ENCODE peak calls at places on chromosome 21, in nine cellular contexts. One of them, this sample, is unnamed.

GRCh38 chr21:36902331-36902730 is 64.1 kb downstream of the HLCS start:
- DNase-seq in MM.1S: no peak
- DNase-seq in neural progenitor cell: no peak
- DNase-seq in hepatocyte: no peak
- DNase-seq in SK-N-SH: no peak
- DNase-seq in HCT116: no peak
- DNase-seq in GM23338: no peak
- DNase-seq in PC-3: no peak
- DNase-seq in GM23248: no peak
- DNase-seq in this sample: no peak

GRCh38 chr21:20040768-20041167 is 957.4 kb upstream of the NCAM2 start:
- DNase-seq in hepatocyte: peak; percentile 24
- DNase-seq in GM23248: no peak
- DNase-seq in SK-N-SH: no peak
- DNase-seq in neural progenitor cell: no peak
- DNase-seq in MM.1S: peak; percentile 10
- DNase-seq in PC-3: peak; percentile 14
- DNase-seq in GM23338: peak; percentile 27
- DNase-seq in HCT116: no peak
- DNase-seq in this sample: no peak

GRCh38 chr21:25646541-25646940 is 7.5 kb downstream of the JAM2 start:
- DNase-seq in PC-3: no peak
- DNase-seq in MM.1S: no peak
- DNase-seq in GM23338: no peak
- DNase-seq in SK-N-SH: no peak
- DNase-seq in neural progenitor cell: peak; percentile 31
- DNase-seq in GM23248: no peak
- DNase-seq in HCT116: no peak
- DNase-seq in hepatocyte: no peak
- DNase-seq in this sample: no peak

GRCh38 chr21:34938079-34938764 is 110.9 kb downstream of the RUNX1 start:
- DNase-seq in neural progenitor cell: no peak
- DNase-seq in HCT116: no peak
- DNase-seq in GM23248: peak; percentile 70
- DNase-seq in SK-N-SH: no peak
- DNase-seq in PC-3: peak; percentile 44
- DNase-seq in GM23338: no peak
- DNase-seq in hepatocyte: no peak
- DNase-seq in MM.1S: no peak
- DNase-seq in this sample: no peak

GRCh38 chr21:44428281-44428942 is 26.9 kb upstream of the LRRC3 start:
- DNase-seq in hepatocyte: no peak
- DNase-seq in GM23248: peak; percentile 38
- DNase-seq in HCT116: peak; percentile 89
- DNase-seq in MM.1S: peak; percentile 82
- DNase-seq in SK-N-SH: peak; percentile 35
- DNase-seq in PC-3: peak; percentile 93
- DNase-seq in neural progenitor cell: no peak
- DNase-seq in GM23338: peak; percentile 82
- DNase-seq in this sample: peak; percentile 86

GRCh38 chr21:29232601-29233541 is 65.9 kb upstream of the BACH1 start:
- DNase-seq in hepatocyte: peak; percentile 32
- DNase-seq in GM23248: peak; percentile 85
- DNase-seq in GM23338: no peak
- DNase-seq in PC-3: peak; percentile 61
- DNase-seq in MM.1S: no peak
- DNase-seq in SK-N-SH: no peak
- DNase-seq in HCT116: no peak
- DNase-seq in neural progenitor cell: no peak
- DNase-seq in this sample: peak; percentile 4

GRCh38 chr21:35818597-35818996 is 241.7 kb downstream of the SETD4 start:
- DNase-seq in neural progenitor cell: no peak
- DNase-seq in HCT116: no peak
- DNase-seq in MM.1S: no peak
- DNase-seq in PC-3: no peak
- DNase-seq in hepatocyte: no peak
- DNase-seq in GM23248: no peak
- DNase-seq in GM23338: no peak
- DNase-seq in SK-N-SH: no peak
- DNase-seq in this sample: no peak

GRCh38 chr21:29928537-29928936 is 11.3 kb downstream of the GRIK1 start:
- DNase-seq in HCT116: no peak
- DNase-seq in GM23248: no peak
- DNase-seq in hepatocyte: no peak
- DNase-seq in SK-N-SH: no peak
- DNase-seq in neural progenitor cell: no peak
- DNase-seq in PC-3: no peak
- DNase-seq in MM.1S: no peak
- DNase-seq in GM23338: no peak
- DNase-seq in this sample: no peak

GRCh38 chr21:35578350-35578782 is 482.0 kb downstream of the SETD4 start:
- DNase-seq in GM23338: no peak
- DNase-seq in hepatocyte: no peak
- DNase-seq in neural progenitor cell: no peak
- DNase-seq in HCT116: no peak
- DNase-seq in PC-3: no peak
- DNase-seq in GM23248: peak; percentile 95
- DNase-seq in SK-N-SH: no peak
- DNase-seq in MM.1S: no peak
- DNase-seq in this sample: no peak

GRCh38 chr21:21101911-21102310 is 103.7 kb downstream of the NCAM2 start:
- DNase-seq in neural progenitor cell: peak; percentile 57
- DNase-seq in MM.1S: peak; percentile 46
- DNase-seq in GM23338: peak; percentile 76
- DNase-seq in SK-N-SH: peak; percentile 15
- DNase-seq in GM23248: no peak
- DNase-seq in PC-3: peak; percentile 48
- DNase-seq in hepatocyte: peak; percentile 43
- DNase-seq in HCT116: no peak
- DNase-seq in this sample: no peak

GRCh38 chr21:38227401-38227800 is 29.4 kb upstream of the KCNJ15 start:
- DNase-seq in GM23248: no peak
- DNase-seq in HCT116: no peak
- DNase-seq in hepatocyte: no peak
- DNase-seq in PC-3: no peak
- DNase-seq in GM23338: no peak
- DNase-seq in neural progenitor cell: no peak
- DNase-seq in MM.1S: no peak
- DNase-seq in SK-N-SH: no peak
- DNase-seq in this sample: no peak

GRCh38 chr21:38306833-38307232 is 50.0 kb downstream of the KCNJ15 start:
- DNase-seq in neural progenitor cell: no peak
- DNase-seq in SK-N-SH: no peak
- DNase-seq in GM23248: peak; percentile 97
- DNase-seq in MM.1S: no peak
- DNase-seq in GM23338: no peak
- DNase-seq in HCT116: no peak
- DNase-seq in PC-3: no peak
- DNase-seq in hepatocyte: peak; percentile 39
- DNase-seq in this sample: no peak

GRCh38 chr21:36698160-36699025 is 522 bp upstream of the SIM2 start:
- DNase-seq in hepatocyte: no peak
- DNase-seq in neural progenitor cell: peak; percentile 69
- DNase-seq in GM23248: no peak
- DNase-seq in GM23338: peak; percentile 71
- DNase-seq in SK-N-SH: peak; percentile 40
- DNase-seq in MM.1S: no peak
- DNase-seq in PC-3: peak; percentile 73
- DNase-seq in HCT116: peak; percentile 26
- DNase-seq in this sample: no peak

GRCh38 chr21:43733529-43734071 is 14.7 kb downstream of the PDXK start:
- DNase-seq in hepatocyte: no peak
- DNase-seq in neural progenitor cell: no peak
- DNase-seq in SK-N-SH: no peak
- DNase-seq in PC-3: no peak
- DNase-seq in GM23248: peak; percentile 86
- DNase-seq in MM.1S: no peak
- DNase-seq in GM23338: no peak
- DNase-seq in HCT116: no peak
- DNase-seq in this sample: no peak

GRCh38 chr21:26811031-26811430 is 34.2 kb downstream of the ADAMTS1 start:
- DNase-seq in HCT116: no peak
- DNase-seq in GM23338: no peak
- DNase-seq in hepatocyte: no peak
- DNase-seq in SK-N-SH: no peak
- DNase-seq in GM23248: peak; percentile 27
- DNase-seq in MM.1S: no peak
- DNase-seq in neural progenitor cell: no peak
- DNase-seq in PC-3: no peak
- DNase-seq in this sample: no peak

GRCh38 chr21:21806711-21807597 is 808.7 kb downstream of the NCAM2 start:
- DNase-seq in GM23338: no peak
- DNase-seq in MM.1S: no peak
- DNase-seq in neural progenitor cell: no peak
- DNase-seq in GM23248: no peak
- DNase-seq in HCT116: no peak
- DNase-seq in SK-N-SH: peak; percentile 14
- DNase-seq in hepatocyte: no peak
- DNase-seq in PC-3: no peak
- DNase-seq in this sample: no peak

GRCh38 chr21:34120867-34121266 is 47.5 kb downstream of the MRPS6 start:
- DNase-seq in neural progenitor cell: no peak
- DNase-seq in GM23248: no peak
- DNase-seq in hepatocyte: no peak
- DNase-seq in GM23338: no peak
- DNase-seq in SK-N-SH: no peak
- DNase-seq in MM.1S: no peak
- DNase-seq in PC-3: no peak
- DNase-seq in HCT116: no peak
- DNase-seq in this sample: no peak

GRCh38 chr21:36471254-36471723 is 8.6 kb downstream of the CLDN14 start:
- DNase-seq in GM23338: no peak
- DNase-seq in PC-3: peak; percentile 93
- DNase-seq in HCT116: no peak
- DNase-seq in neural progenitor cell: no peak
- DNase-seq in MM.1S: no peak
- DNase-seq in GM23248: peak; percentile 53
- DNase-seq in hepatocyte: peak; percentile 47
- DNase-seq in SK-N-SH: no peak
- DNase-seq in this sample: no peak

GRCh38 chr21:39669976-39670671 is 57.4 kb downstream of the B3GALT5 start:
- DNase-seq in SK-N-SH: no peak
- DNase-seq in HCT116: no peak
- DNase-seq in GM23338: no peak
- DNase-seq in GM23248: no peak
- DNase-seq in MM.1S: no peak
- DNase-seq in hepatocyte: no peak
- DNase-seq in PC-3: no peak
- DNase-seq in neural progenitor cell: no peak
- DNase-seq in this sample: no peak

GRCh38 chr21:37862536-37862935 is 53.7 kb downstream of the KCNJ6 start:
- DNase-seq in neural progenitor cell: peak; percentile 65
- DNase-seq in GM23248: peak; percentile 48
- DNase-seq in SK-N-SH: peak; percentile 35
- DNase-seq in PC-3: peak; percentile 39
- DNase-seq in GM23338: peak; percentile 59
- DNase-seq in MM.1S: no peak
- DNase-seq in hepatocyte: peak; percentile 56
- DNase-seq in HCT116: no peak
- DNase-seq in this sample: peak; percentile 14

GRCh38 chr21:34892196-34892595 is 156.9 kb downstream of the RUNX1 start:
- DNase-seq in neural progenitor cell: no peak
- DNase-seq in GM23248: no peak
- DNase-seq in GM23338: no peak
- DNase-seq in SK-N-SH: no peak
- DNase-seq in PC-3: no peak
- DNase-seq in MM.1S: peak; percentile 26
- DNase-seq in HCT116: no peak
- DNase-seq in hepatocyte: no peak
- DNase-seq in this sample: no peak

GRCh38 chr21:14773777-14774345 is 227.7 kb upstream of the SAMSN1 start:
- DNase-seq in PC-3: peak; percentile 77
- DNase-seq in HCT116: peak; percentile 29
- DNase-seq in neural progenitor cell: peak; percentile 76
- DNase-seq in GM23248: peak; percentile 21
- DNase-seq in SK-N-SH: peak; percentile 1
- DNase-seq in MM.1S: peak; percentile 69
- DNase-seq in GM23338: peak; percentile 90
- DNase-seq in hepatocyte: peak; percentile 35
- DNase-seq in this sample: peak; percentile 63
- TF ChIP-seq EZH2phosphoT487 in PC-3: no peak
- TF ChIP-seq EZH2phosphoT487 in HCT116: no peak
- TF ChIP-seq EZH2phosphoT487 in neural progenitor cell: no peak
- TF ChIP-seq EZH2phosphoT487 in GM23248: no peak
- TF ChIP-seq EZH2phosphoT487 in SK-N-SH: no peak
- TF ChIP-seq EZH2phosphoT487 in MM.1S: no peak
- TF ChIP-seq EZH2phosphoT487 in GM23338: no peak
- TF ChIP-seq EZH2phosphoT487 in hepatocyte: no peak
- TF ChIP-seq EZH2phosphoT487 in this sample: no peak

GRCh38 chr21:45891388-45892155 is 90.0 kb upstream of the COL6A1 start:
- DNase-seq in PC-3: no peak
- DNase-seq in HCT116: no peak
- DNase-seq in SK-N-SH: peak; percentile 67
- DNase-seq in neural progenitor cell: no peak
- DNase-seq in MM.1S: no peak
- DNase-seq in GM23248: no peak
- DNase-seq in hepatocyte: no peak
- DNase-seq in GM23338: no peak
- DNase-seq in this sample: no peak
- H3K4me3 ChIP-seq in PC-3: no peak overlapping the region
- H3K4me3 ChIP-seq in HCT116: no peak overlapping the region
- H3K4me3 ChIP-seq in SK-N-SH: no peak overlapping the region
- H3K4me3 ChIP-seq in neural progenitor cell: no peak overlapping the region
- H3K4me3 ChIP-seq in MM.1S: no peak overlapping the region
- H3K4me3 ChIP-seq in GM23248: no peak overlapping the region
- H3K4me3 ChIP-seq in hepatocyte: no peak overlapping the region
- H3K4me3 ChIP-seq in GM23338: no peak overlapping the region
- H3K4me3 ChIP-seq in this sample: no peak overlapping the region

GRCh38 chr21:33075128-33075527 is 5.2 kb downstream of the OLIG1 start:
- DNase-seq in HCT116: no peak
- DNase-seq in GM23338: peak; percentile 80
- DNase-seq in hepatocyte: peak; percentile 40
- DNase-seq in PC-3: no peak
- DNase-seq in SK-N-SH: no peak
- DNase-seq in neural progenitor cell: peak; percentile 85
- DNase-seq in GM23248: no peak
- DNase-seq in MM.1S: no peak
- DNase-seq in this sample: no peak
- TF ChIP-seq EZH2phosphoT487 in HCT116: no peak
- TF ChIP-seq EZH2phosphoT487 in GM23338: no peak
- TF ChIP-seq EZH2phosphoT487 in hepatocyte: no peak
- TF ChIP-seq EZH2phosphoT487 in PC-3: no peak
- TF ChIP-seq EZH2phosphoT487 in SK-N-SH: no peak
- TF ChIP-seq EZH2phosphoT487 in neural progenitor cell: no peak
- TF ChIP-seq EZH2phosphoT487 in GM23248: no peak
- TF ChIP-seq EZH2phosphoT487 in MM.1S: no peak
- TF ChIP-seq EZH2phosphoT487 in this sample: no peak

DNA sequence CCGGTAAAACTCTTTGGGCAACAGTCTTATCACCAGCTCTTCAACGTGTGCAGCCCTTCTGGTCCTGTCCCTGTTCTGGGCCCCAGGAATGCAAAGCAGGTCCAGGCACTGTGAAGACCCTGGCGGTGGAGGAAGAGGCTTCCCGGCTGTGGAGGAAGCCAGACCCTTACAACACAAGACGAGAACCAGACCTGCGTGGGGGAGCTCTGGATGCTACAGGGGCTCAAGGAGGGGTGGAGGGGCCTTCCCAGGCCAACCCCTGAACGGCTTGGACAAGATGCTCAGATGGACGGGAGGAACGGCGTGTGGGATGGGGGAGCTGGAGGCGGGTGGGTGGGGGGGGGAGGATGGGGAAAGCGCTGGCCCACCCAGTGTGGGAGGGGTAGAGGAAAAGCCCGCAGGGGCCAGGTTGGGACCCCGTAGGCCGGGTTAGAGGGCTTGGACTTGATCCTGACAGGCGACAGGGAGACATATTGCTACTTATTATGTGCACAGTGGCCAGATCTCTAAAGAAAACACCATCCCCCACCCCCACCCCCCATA is 5.1 kb upstream of the OLIG2 start:
- DNase-seq in hepatocyte: no peak
- DNase-seq in GM23338: no peak
- DNase-seq in HCT116: no peak
- DNase-seq in PC-3: no peak
- DNase-seq in MM.1S: no peak
- DNase-seq in GM23248: no peak
- DNase-seq in SK-N-SH: peak; percentile 33
- DNase-seq in neural progenitor cell: no peak
- DNase-seq in this sample: no peak
- H3K4me3 ChIP-seq in hepatocyte: no peak overlapping the region
- H3K4me3 ChIP-seq in GM23338: peak overlapping the region; percentile 60
- H3K4me3 ChIP-seq in HCT116: no peak overlapping the region
- H3K4me3 ChIP-seq in PC-3: no peak overlapping the region
- H3K4me3 ChIP-seq in MM.1S: no peak overlapping the region
- H3K4me3 ChIP-seq in GM23248: no peak overlapping the region
- H3K4me3 ChIP-seq in SK-N-SH: no peak overlapping the region
- H3K4me3 ChIP-seq in neural progenitor cell: peak overlapping the region; percentile 53
- H3K4me3 ChIP-seq in this sample: no peak overlapping the region

This sample was measured in OCI-LY7.